ENCODE peak calls at places on chromosomes 12 and 14, in five cellular contexts. One of them, this sample, is unnamed. For H3K27me3, the result is how much of the 10 kb centered on the place peaks cover.

GRCh38 chr12:27672654-27673053 is 23.6 kb upstream of the REP15 start:
- DNase-seq in esophagus squamous epithelium: no peak
- DNase-seq in brain microvascular endothelial cell: no peak
- DNase-seq in suprapubic skin: no peak
- DNase-seq in H1: no peak
- DNase-seq in this sample: no peak

GRCh38 chr14:76227450-76228050 is 75.8 kb downstream of the GPATCH2L start:
- DNase-seq in H1: no peak
- DNase-seq in brain microvascular endothelial cell: peak
- DNase-seq in suprapubic skin: no peak
- DNase-seq in esophagus squamous epithelium: no peak
- DNase-seq in this sample: no peak

GRCh38 chr12:4246116-4246515 is 27.4 kb upstream of the CCND2 start:
- DNase-seq in esophagus squamous epithelium: no peak
- DNase-seq in suprapubic skin: no peak
- DNase-seq in H1: no peak
- DNase-seq in brain microvascular endothelial cell: no peak
- DNase-seq in this sample: no peak

GRCh38 chr14:77459072-77459723 is 1.3 kb downstream of the AHSA1 start:
- DNase-seq in brain microvascular endothelial cell: peak
- DNase-seq in esophagus squamous epithelium: peak
- DNase-seq in suprapubic skin: no peak
- DNase-seq in H1: no peak
- DNase-seq in this sample: peak

GRCh38 chr14:99327458-99328250 is 55.7 kb upstream of the BCL11B start:
- DNase-seq in esophagus squamous epithelium: no peak
- DNase-seq in brain microvascular endothelial cell: no peak
- DNase-seq in suprapubic skin: peak
- DNase-seq in H1: no peak
- DNase-seq in this sample: no peak

GRCh38 chr14:95891742-95892141 is 15.1 kb downstream of the TUNAR start:
- DNase-seq in H1: no peak
- DNase-seq in brain microvascular endothelial cell: no peak
- DNase-seq in esophagus squamous epithelium: no peak
- DNase-seq in suprapubic skin: no peak
- DNase-seq in this sample: no peak

GRCh38 chr12:95700316-95700785 is 90.2 kb downstream of the NTN4 start:
- DNase-seq in H1: no peak
- DNase-seq in brain microvascular endothelial cell: peak
- DNase-seq in suprapubic skin: no peak
- DNase-seq in esophagus squamous epithelium: no peak
- DNase-seq in this sample: no peak

GRCh38 chr12:64273527-64274403 is 51.7 kb upstream of the KICS2 start:
- DNase-seq in suprapubic skin: no peak
- DNase-seq in esophagus squamous epithelium: no peak
- DNase-seq in H1: peak
- DNase-seq in brain microvascular endothelial cell: peak
- DNase-seq in this sample: peak

GRCh38 chr14:97198813-97199212 is 401.6 kb downstream of the VRK1 start:
- DNase-seq in H1: no peak
- DNase-seq in esophagus squamous epithelium: no peak
- DNase-seq in suprapubic skin: no peak
- DNase-seq in brain microvascular endothelial cell: no peak
- DNase-seq in this sample: no peak

GRCh38 chr12:58313091-58313855 is 371.9 kb downstream of the ATP23 start:
- DNase-seq in brain microvascular endothelial cell: peak
- DNase-seq in suprapubic skin: no peak
- DNase-seq in esophagus squamous epithelium: no peak
- DNase-seq in H1: no peak
- DNase-seq in this sample: no peak

GRCh38 chr14:86055512-86055911 is 525.6 kb downstream of the FLRT2 start:
- DNase-seq in H1: no peak
- DNase-seq in suprapubic skin: no peak
- DNase-seq in esophagus squamous epithelium: no peak
- DNase-seq in brain microvascular endothelial cell: no peak
- DNase-seq in this sample: no peak

GRCh38 chr12:103930787-103931536 is 752 bp downstream of the HSP90B1 start:
- DNase-seq in brain microvascular endothelial cell: no peak
- DNase-seq in suprapubic skin: peak
- DNase-seq in esophagus squamous epithelium: no peak
- DNase-seq in H1: no peak
- DNase-seq in this sample: no peak

GRCh38 chr12:50275545-50275944 is 7.8 kb downstream of the LIMA1 start:
- DNase-seq in brain microvascular endothelial cell: no peak
- DNase-seq in suprapubic skin: no peak
- DNase-seq in esophagus squamous epithelium: no peak
- DNase-seq in H1: no peak
- DNase-seq in this sample: no peak

GRCh38 chr12:18849080-18849479 is 111.2 kb downstream of the CAPZA3 start:
- DNase-seq in H1: no peak
- DNase-seq in esophagus squamous epithelium: no peak
- DNase-seq in brain microvascular endothelial cell: peak
- DNase-seq in suprapubic skin: no peak
- DNase-seq in this sample: no peak

GRCh38 chr14:99736600-99737371 is 52.7 kb downstream of the CYP46A1 start:
- DNase-seq in brain microvascular endothelial cell: no peak
- DNase-seq in esophagus squamous epithelium: no peak
- DNase-seq in suprapubic skin: no peak
- DNase-seq in H1: no peak
- DNase-seq in this sample: no peak

GRCh38 chr12:2647186-2647585 is 147.6 kb upstream of the FKBP4 start:
- DNase-seq in H1: no peak
- DNase-seq in brain microvascular endothelial cell: no peak
- DNase-seq in esophagus squamous epithelium: no peak
- DNase-seq in suprapubic skin: no peak
- DNase-seq in this sample: no peak
- H3K27me3 ChIP-seq in H1: under half
- H3K27me3 ChIP-seq in brain microvascular endothelial cell: under half
- H3K27me3 ChIP-seq in esophagus squamous epithelium: under half
- H3K27me3 ChIP-seq in suprapubic skin: under half
- H3K27me3 ChIP-seq in this sample: under half

GRCh38 chr12:117213295-117213808 is 23.1 kb upstream of the FBXO21 start:
- DNase-seq in esophagus squamous epithelium: no peak
- DNase-seq in suprapubic skin: no peak
- DNase-seq in H1: no peak
- DNase-seq in brain microvascular endothelial cell: no peak
- DNase-seq in this sample: no peak
- H3K27me3 ChIP-seq in esophagus squamous epithelium: under half
- H3K27me3 ChIP-seq in suprapubic skin: under half
- H3K27me3 ChIP-seq in H1: under half
- H3K27me3 ChIP-seq in brain microvascular endothelial cell: under half
- H3K27me3 ChIP-seq in this sample: under half

DNA sequence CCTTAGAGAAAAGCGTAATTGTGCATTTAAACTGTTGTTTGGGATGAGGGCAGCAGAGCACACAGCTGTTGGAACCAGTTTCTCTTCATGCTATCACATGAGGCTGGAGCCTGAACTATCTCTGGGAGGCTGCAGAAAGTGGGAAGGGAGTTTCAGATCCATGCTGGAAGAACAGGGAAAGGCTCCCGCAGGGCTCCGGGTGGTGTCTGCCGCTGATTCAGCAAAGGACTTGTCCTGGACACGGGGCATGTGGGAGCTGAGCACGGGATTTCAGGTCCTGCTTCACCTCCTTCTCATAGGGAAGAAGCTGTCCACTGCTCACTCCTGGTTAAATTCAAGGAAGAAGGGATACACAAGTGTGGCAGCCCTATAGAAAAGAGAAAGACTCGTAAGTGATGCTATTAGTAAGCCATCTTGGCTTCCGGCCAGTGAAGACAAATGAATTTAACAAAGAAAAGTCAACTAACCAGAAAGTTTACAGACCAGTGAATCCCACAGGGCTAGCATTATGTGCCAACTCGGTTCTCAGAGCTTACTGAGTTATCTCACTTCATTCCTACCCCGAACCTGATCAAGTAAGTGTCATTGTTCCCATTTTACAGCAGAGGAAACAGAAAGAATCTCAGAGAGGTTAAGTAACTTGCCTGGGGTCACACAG is 6.7 kb upstream of the FZD10 start:
- DNase-seq in H1: no peak
- DNase-seq in brain microvascular endothelial cell: no peak
- DNase-seq in suprapubic skin: no peak
- DNase-seq in esophagus squamous epithelium: no peak
- DNase-seq in this sample: no peak
- H3K27me3 ChIP-seq in H1: half or more
- H3K27me3 ChIP-seq in brain microvascular endothelial cell: under half
- H3K27me3 ChIP-seq in suprapubic skin: under half
- H3K27me3 ChIP-seq in esophagus squamous epithelium: under half
- H3K27me3 ChIP-seq in this sample: under half

GRCh38 chr14:36496346-36496745 is 23.7 kb downstream of the NKX2-1 start:
- DNase-seq in H1: no peak
- DNase-seq in brain microvascular endothelial cell: no peak
- DNase-seq in suprapubic skin: no peak
- DNase-seq in esophagus squamous epithelium: no peak
- DNase-seq in this sample: no peak
- H3K27me3 ChIP-seq in H1: under half
- H3K27me3 ChIP-seq in brain microvascular endothelial cell: under half
- H3K27me3 ChIP-seq in suprapubic skin: half or more
- H3K27me3 ChIP-seq in esophagus squamous epithelium: under half
- H3K27me3 ChIP-seq in this sample: under half

GRCh38 chr12:54053625-54054441 is at the start of gene HOXC4:
- DNase-seq in H1: no peak
- DNase-seq in brain microvascular endothelial cell: no peak
- DNase-seq in esophagus squamous epithelium: no peak
- DNase-seq in suprapubic skin: no peak
- DNase-seq in this sample: no peak

GRCh38 chr12:54050479-54050805 is 3.2 kb upstream of the HOXC4 start:
- DNase-seq in brain microvascular endothelial cell: no peak
- DNase-seq in suprapubic skin: no peak
- DNase-seq in esophagus squamous epithelium: no peak
- DNase-seq in H1: no peak
- DNase-seq in this sample: no peak

GRCh38 chr12:54051081-54051912 is 2.3 kb upstream of the HOXC4 start:
- DNase-seq in brain microvascular endothelial cell: no peak
- DNase-seq in suprapubic skin: no peak
- DNase-seq in H1: no peak
- DNase-seq in esophagus squamous epithelium: no peak
- DNase-seq in this sample: no peak

GRCh38 chr12:54052745-54053624 is 650 bp upstream of the HOXC4 start:
- DNase-seq in suprapubic skin: no peak
- DNase-seq in H1: no peak
- DNase-seq in esophagus squamous epithelium: no peak
- DNase-seq in brain microvascular endothelial cell: no peak
- DNase-seq in this sample: no peak

GRCh38 chr12:54051916-54052744 is 1.5 kb upstream of the HOXC4 start:
- DNase-seq in brain microvascular endothelial cell: no peak
- DNase-seq in H1: no peak
- DNase-seq in suprapubic skin: no peak
- DNase-seq in esophagus squamous epithelium: no peak
- DNase-seq in this sample: no peak
- H3K27me3 ChIP-seq in brain microvascular endothelial cell: half or more
- H3K27me3 ChIP-seq in H1: half or more
- H3K27me3 ChIP-seq in suprapubic skin: under half
- H3K27me3 ChIP-seq in esophagus squamous epithelium: under half
- H3K27me3 ChIP-seq in this sample: half or more

GRCh38 chr14:101552786-101553231 is 8.5 kb upstream of the DIO3 start:
- DNase-seq in suprapubic skin: no peak
- DNase-seq in H1: no peak
- DNase-seq in brain microvascular endothelial cell: no peak
- DNase-seq in esophagus squamous epithelium: no peak
- DNase-seq in this sample: no peak
- H3K27me3 ChIP-seq in suprapubic skin: under half
- H3K27me3 ChIP-seq in H1: under half
- H3K27me3 ChIP-seq in brain microvascular endothelial cell: under half
- H3K27me3 ChIP-seq in esophagus squamous epithelium: under half
- H3K27me3 ChIP-seq in this sample: under half

GRCh38 chr12:81086342-81086741 is 8.5 kb downstream of the ACSS3 start:
- DNase-seq in esophagus squamous epithelium: no peak
- DNase-seq in brain microvascular endothelial cell: no peak
- DNase-seq in H1: no peak
- DNase-seq in suprapubic skin: no peak
- DNase-seq in this sample: no peak

GRCh38 chr12:81084848-81085350 is 7.0 kb downstream of the ACSS3 start:
- DNase-seq in esophagus squamous epithelium: no peak
- DNase-seq in brain microvascular endothelial cell: peak
- DNase-seq in suprapubic skin: no peak
- DNase-seq in H1: no peak
- DNase-seq in this sample: no peak

GRCh38 chr12:81088221-81088620 is 10.3 kb downstream of the ACSS3 start:
- DNase-seq in esophagus squamous epithelium: no peak
- DNase-seq in brain microvascular endothelial cell: no peak
- DNase-seq in H1: no peak
- DNase-seq in suprapubic skin: no peak
- DNase-seq in this sample: no peak

GRCh38 chr12:81083906-81084513 is 6.1 kb downstream of the ACSS3 start:
- DNase-seq in esophagus squamous epithelium: no peak
- DNase-seq in H1: no peak
- DNase-seq in suprapubic skin: no peak
- DNase-seq in brain microvascular endothelial cell: no peak
- DNase-seq in this sample: no peak

GRCh38 chr12:81085832-81086231 is 8.0 kb downstream of the ACSS3 start:
- DNase-seq in suprapubic skin: no peak
- DNase-seq in brain microvascular endothelial cell: no peak
- DNase-seq in esophagus squamous epithelium: no peak
- DNase-seq in H1: no peak
- DNase-seq in this sample: no peak
- H3K27me3 ChIP-seq in suprapubic skin: under half
- H3K27me3 ChIP-seq in brain microvascular endothelial cell: under half
- H3K27me3 ChIP-seq in esophagus squamous epithelium: under half
- H3K27me3 ChIP-seq in H1: under half
- H3K27me3 ChIP-seq in this sample: under half

DNA sequence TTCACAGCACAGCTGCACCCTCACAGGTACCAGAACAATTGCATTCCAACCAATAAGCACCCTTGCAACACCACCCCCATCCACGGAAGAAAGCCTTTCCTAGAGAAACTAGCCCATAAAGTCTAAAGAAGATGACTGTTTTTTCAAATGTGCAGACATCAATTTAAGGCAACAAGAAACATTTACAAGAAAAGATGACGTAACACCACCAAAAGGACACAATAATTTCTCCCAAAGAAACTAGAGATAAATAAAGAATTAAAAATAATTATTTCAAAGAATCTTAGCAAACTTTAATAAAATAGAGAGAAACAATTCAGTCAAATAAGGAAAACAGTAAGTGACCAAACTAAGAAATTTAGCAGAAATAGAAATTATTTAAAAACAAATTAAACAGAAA is 352.3 kb upstream of the ATXN7L3B start:
- DNase-seq in H1: no peak
- DNase-seq in suprapubic skin: no peak
- DNase-seq in brain microvascular endothelial cell: no peak
- DNase-seq in esophagus squamous epithelium: no peak
- DNase-seq in this sample: no peak
- H3K27me3 ChIP-seq in H1: under half
- H3K27me3 ChIP-seq in suprapubic skin: under half
- H3K27me3 ChIP-seq in brain microvascular endothelial cell: under half
- H3K27me3 ChIP-seq in esophagus squamous epithelium: under half
- H3K27me3 ChIP-seq in this sample: under half